ENCODE peak calls at places on chromosomes 6 and 20, in four cellular contexts. One of them, this sample, is unnamed.

GRCh38 chr20:3798908-3799248 is 2.8 kb downstream of the CDC25B start:
- DNase-seq in psoas muscle: no peak
- DNase-seq in heart left ventricle: no peak
- DNase-seq in NT2/D1: no peak
- DNase-seq in this sample: no peak

GRCh38 chr6:126302191-126302590 is 37.7 kb upstream of the CENPW start:
- DNase-seq in psoas muscle: no peak
- DNase-seq in heart left ventricle: no peak
- DNase-seq in NT2/D1: no peak
- DNase-seq in this sample: no peak

GRCh38 chr6:49339096-49339495 is 124.0 kb downstream of the MMUT start:
- DNase-seq in psoas muscle: no peak
- DNase-seq in heart left ventricle: no peak
- DNase-seq in NT2/D1: no peak
- DNase-seq in this sample: no peak

GRCh38 chr6:35710241-35710847 is 21.6 kb upstream of the FKBP5 start:
- DNase-seq in psoas muscle: no peak
- DNase-seq in heart left ventricle: no peak
- DNase-seq in NT2/D1: no peak
- DNase-seq in this sample: no peak

GRCh38 chr20:52577696-52578095 is 386.1 kb upstream of the ZFP64 start:
- DNase-seq in psoas muscle: no peak
- DNase-seq in heart left ventricle: no peak
- DNase-seq in NT2/D1: no peak
- DNase-seq in this sample: no peak

GRCh38 chr6:87669051-87669450 is 33.0 kb downstream of the AKIRIN2 start:
- DNase-seq in psoas muscle: no peak
- DNase-seq in heart left ventricle: no peak
- DNase-seq in NT2/D1: no peak
- DNase-seq in this sample: no peak

GRCh38 chr20:17298751-17299150 is 71.9 kb downstream of the PCSK2 start:
- DNase-seq in psoas muscle: no peak
- DNase-seq in heart left ventricle: no peak
- DNase-seq in NT2/D1: no peak
- DNase-seq in this sample: no peak

GRCh38 chr20:13333793-13334192 is 112.7 kb downstream of the ISM1 start:
- DNase-seq in psoas muscle: no peak
- DNase-seq in heart left ventricle: no peak
- DNase-seq in NT2/D1: no peak
- DNase-seq in this sample: no peak

GRCh38 chr6:37239950-37240713 is 17.4 kb upstream of the TBC1D22B start:
- DNase-seq in psoas muscle: peak; percentile 89
- DNase-seq in heart left ventricle: peak; percentile 96
- DNase-seq in NT2/D1: no peak
- DNase-seq in this sample: peak; percentile 70

GRCh38 chr6:36946526-36946925 is 8.0 kb upstream of the PI16 start:
- DNase-seq in psoas muscle: no peak
- DNase-seq in heart left ventricle: no peak
- DNase-seq in NT2/D1: no peak
- DNase-seq in this sample: no peak

GRCh38 chr6:170187669-170188566 is 103.0 kb downstream of the DLL1 start:
- DNase-seq in psoas muscle: no peak
- DNase-seq in heart left ventricle: no peak
- DNase-seq in NT2/D1: no peak
- DNase-seq in this sample: no peak

GRCh38 chr20:11716239-11716944 is 201.3 kb upstream of the BTBD3 start:
- DNase-seq in psoas muscle: no peak
- DNase-seq in heart left ventricle: no peak
- DNase-seq in NT2/D1: peak; percentile 43
- DNase-seq in this sample: peak; percentile 60

GRCh38 chr20:44247676-44248419 is 740 bp downstream of the GDAP1L1 start:
- DNase-seq in psoas muscle: no peak
- DNase-seq in heart left ventricle: peak; percentile 37
- DNase-seq in NT2/D1: peak; percentile 84
- DNase-seq in this sample: peak; percentile 57

GRCh38 chr6:111715321-111715720 is 109.6 kb upstream of the TRAF3IP2 start:
- DNase-seq in psoas muscle: no peak
- DNase-seq in heart left ventricle: no peak
- DNase-seq in NT2/D1: no peak
- DNase-seq in this sample: peak; percentile 4

GRCh38 chr20:24560571-24561485 is 91.4 kb downstream of the SYNDIG1 start:
- DNase-seq in psoas muscle: no peak
- DNase-seq in heart left ventricle: no peak
- DNase-seq in NT2/D1: no peak
- DNase-seq in this sample: no peak

GRCh38 chr20:59015411-59015810 is 3.8 kb upstream of the TUBB1 start:
- DNase-seq in psoas muscle: no peak
- DNase-seq in heart left ventricle: no peak
- DNase-seq in NT2/D1: no peak
- DNase-seq in this sample: no peak

GRCh38 chr6:131212928-131213327 is 77.7 kb downstream of the AKAP7 start:
- DNase-seq in psoas muscle: no peak
- DNase-seq in heart left ventricle: no peak
- DNase-seq in NT2/D1: no peak
- DNase-seq in this sample: no peak

GRCh38 chr6:166058064-166058739 is 109.4 kb downstream of the TBXT start:
- DNase-seq in psoas muscle: no peak
- DNase-seq in heart left ventricle: peak; percentile 53
- DNase-seq in NT2/D1: no peak
- DNase-seq in this sample: no peak

GRCh38 chr6:19279137-19279747 is 557.9 kb upstream of the ID4 start:
- DNase-seq in psoas muscle: no peak
- DNase-seq in heart left ventricle: no peak
- DNase-seq in NT2/D1: no peak
- DNase-seq in this sample: peak; percentile 17

GRCh38 chr20:11849976-11850670 is 67.6 kb upstream of the BTBD3 start:
- DNase-seq in psoas muscle: peak; percentile 19
- DNase-seq in heart left ventricle: no peak
- DNase-seq in NT2/D1: no peak
- DNase-seq in this sample: peak; percentile 13

GRCh38 chr20:39775110-39775509 is 813.0 kb downstream of the DHX35 start:
- DNase-seq in psoas muscle: peak; percentile 79
- DNase-seq in heart left ventricle: peak; percentile 52
- DNase-seq in NT2/D1: no peak
- DNase-seq in this sample: no peak

GRCh38 chr20:8757146-8757545 is 311.7 kb upstream of the PLCB4 start:
- DNase-seq in psoas muscle: no peak
- DNase-seq in heart left ventricle: no peak
- DNase-seq in NT2/D1: no peak
- DNase-seq in this sample: peak; percentile 56

GRCh38 chr20:50219520-50220086 is 29.0 kb downstream of the CEBPB start:
- DNase-seq in psoas muscle: no peak
- DNase-seq in heart left ventricle: no peak
- DNase-seq in NT2/D1: no peak
- DNase-seq in this sample: no peak
- H3K4me1 ChIP-seq in psoas muscle: peaks cover 3% of the 10 kb centered on the region
- H3K4me1 ChIP-seq in heart left ventricle: peaks cover 59% of the 10 kb centered on the region
- H3K4me1 ChIP-seq in NT2/D1: peaks cover 20% of the 10 kb centered on the region
- H3K4me1 ChIP-seq in this sample: peaks cover 16% of the 10 kb centered on the region

GRCh38 chr6:53058388-53058890 is 6.8 kb upstream of the FBXO9 start:
- DNase-seq in psoas muscle: no peak
- DNase-seq in heart left ventricle: no peak
- DNase-seq in NT2/D1: no peak
- DNase-seq in this sample: no peak

GRCh38 chr6:53055873-53056272 is 9.3 kb upstream of the FBXO9 start:
- DNase-seq in psoas muscle: no peak
- DNase-seq in heart left ventricle: no peak
- DNase-seq in NT2/D1: no peak
- DNase-seq in this sample: no peak

GRCh38 chr6:53054532-53054931 is 10.7 kb upstream of the FBXO9 start:
- DNase-seq in psoas muscle: no peak
- DNase-seq in heart left ventricle: no peak
- DNase-seq in NT2/D1: no peak
- DNase-seq in this sample: no peak

GRCh38 chr6:53059648-53060589 is 5.3 kb upstream of the FBXO9 start:
- DNase-seq in psoas muscle: no peak
- DNase-seq in heart left ventricle: no peak
- DNase-seq in NT2/D1: no peak
- DNase-seq in this sample: peak; percentile 21

GRCh38 chr6:53056273-53056672 is 8.9 kb upstream of the FBXO9 start:
- DNase-seq in psoas muscle: no peak
- DNase-seq in heart left ventricle: no peak
- DNase-seq in NT2/D1: no peak
- DNase-seq in this sample: no peak
- H3K4me1 ChIP-seq in psoas muscle: peaks cover 40% of the 10 kb centered on the region
- H3K4me1 ChIP-seq in heart left ventricle: peaks cover 40% of the 10 kb centered on the region
- H3K4me1 ChIP-seq in NT2/D1: no peaks in the 10 kb centered on the region
- H3K4me1 ChIP-seq in this sample: peaks cover 8% of the 10 kb centered on the region

DNA sequence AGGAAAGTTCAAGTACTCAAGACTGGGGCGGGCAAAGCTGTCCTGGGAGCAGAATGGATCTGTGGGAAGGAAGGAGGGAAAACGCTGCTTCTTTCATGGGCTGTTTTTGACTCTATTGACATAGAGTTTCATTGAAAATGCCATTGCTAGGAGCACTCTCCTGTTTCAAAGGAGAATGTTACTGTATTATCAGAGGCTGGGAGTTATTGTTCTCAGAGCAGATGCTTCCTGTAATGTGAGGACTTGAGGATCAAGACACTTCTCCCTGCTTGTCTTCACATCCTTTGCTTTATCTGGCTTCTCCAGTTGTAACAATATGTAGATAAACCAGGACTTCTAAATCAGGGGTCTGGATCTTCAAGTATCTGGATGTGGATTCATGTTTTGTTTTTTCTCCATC is 3.7 kb downstream of the CD109 start:
- DNase-seq in psoas muscle: no peak
- DNase-seq in heart left ventricle: no peak
- DNase-seq in NT2/D1: no peak
- DNase-seq in this sample: no peak
- H3K4me1 ChIP-seq in psoas muscle: no peaks in the 10 kb centered on the region
- H3K4me1 ChIP-seq in heart left ventricle: peaks cover 35% of the 10 kb centered on the region
- H3K4me1 ChIP-seq in NT2/D1: no peaks in the 10 kb centered on the region
- H3K4me1 ChIP-seq in this sample: peaks cover 5% of the 10 kb centered on the region

GRCh38 chr6:44628347-44628746 is 240.8 kb downstream of the CDC5L start:
- DNase-seq in psoas muscle: no peak
- DNase-seq in heart left ventricle: no peak
- DNase-seq in NT2/D1: no peak
- DNase-seq in this sample: no peak
- H3K4me1 ChIP-seq in psoas muscle: no peaks in the 10 kb centered on the region
- H3K4me1 ChIP-seq in heart left ventricle: peaks cover 16% of the 10 kb centered on the region
- H3K4me1 ChIP-seq in NT2/D1: peaks cover 10% of the 10 kb centered on the region
- H3K4me1 ChIP-seq in this sample: no peaks in the 10 kb centered on the region